ENCODE peak calls at places on chromosomes 16 and 17, in eight cellular contexts. H is C1 segment of cervical spinal cord; T is NCI-H510A treated with DMSO at 0.1 percent for 48 hours; Q is activated naive CD4-positive, alpha-beta T cell; L is effector CD4-positive, alpha-beta T cell; C is NCI-H774; Y is posterior cingulate gyrus; U is activated CD4-positive, CD25-positive, alpha-beta regulatory T cell. J is an unnamed sample.

GRCh38 chr16:49442805-49443204 is 69.2 kb downstream of the C16orf78 start:
- DNase-seq in H (no peak), T (no peak), Q (no peak), L (no peak), C (peak), Y (no peak), U (no peak), J (no peak)

GRCh38 chr16:58028168-58028455 is 2.6 kb downstream of the MMP15 start:
- DNase-seq in H (no peak), T (no peak), Q (no peak), L (no peak), C (no peak), Y (no peak), U (no peak), J (no peak)

GRCh38 chr16:85570213-85570734 is 42.8 kb upstream of the GSE1 start:
- DNase-seq in H (no peak), T (no peak), Q (no peak), L (no peak), C (no peak), Y (no peak), U (no peak), J (no peak)

GRCh38 chr16:79171504-79172240 is 428.9 kb downstream of the MAF start:
- DNase-seq in H (no peak), T (peak), Q (no peak), L (no peak), C (peak), Y (no peak), U (no peak), J (no peak)

GRCh38 chr16:50326835-50327465 is 41.8 kb downstream of the BRD7 start:
- DNase-seq in H (no peak), T (peak), Q (peak), L (peak), C (no peak), Y (no peak), U (peak), J (peak)

GRCh38 chr16:31676731-31677130 is 149.0 kb downstream of the AHSP start:
- DNase-seq in H (no peak), T (no peak), Q (no peak), L (no peak), C (no peak), Y (no peak), U (no peak), J (no peak)

GRCh38 chr17:48044851-48045250 is 3.3 kb upstream of the NFE2L1 start:
- DNase-seq in H (no peak), T (no peak), Q (no peak), L (no peak), C (no peak), Y (no peak), U (no peak), J (no peak)

GRCh38 chr16:75501359-75501758 is 6.1 kb upstream of the CHST6 start:
- DNase-seq in H (no peak), T (no peak), Q (no peak), L (no peak), C (no peak), Y (no peak), U (no peak), J (no peak)

GRCh38 chr17:65558683-65559311 is 2.7 kb downstream of the AXIN2 start:
- DNase-seq in H (no peak), T (no peak), Q (no peak), L (no peak), C (no peak), Y (no peak), U (no peak), J (no peak)

GRCh38 chr16:27335349-27336052 is 21.7 kb downstream of the IL4R start:
- DNase-seq in H (no peak), T (no peak), Q (no peak), L (no peak), C (no peak), Y (no peak), U (no peak), J (no peak)

GRCh38 chr17:954431-955164 is 25.0 kb downstream of the NXN start:
- DNase-seq in H (no peak), T (no peak), Q (no peak), L (no peak), C (no peak), Y (no peak), U (no peak), J (no peak)

GRCh38 chr17:69711504-69711903 is 297.0 kb downstream of the MAP2K6 start:
- DNase-seq in H (no peak), T (no peak), Q (no peak), L (no peak), C (peak), Y (no peak), U (no peak), J (no peak)

GRCh38 chr16:53413864-53414263 is 20.4 kb upstream of the RBL2 start:
- DNase-seq in H (no peak), T (no peak), Q (no peak), L (no peak), C (no peak), Y (no peak), U (no peak), J (no peak)

GRCh38 chr17:4235372-4236279 is 28.2 kb downstream of the ANKFY1 start:
- DNase-seq in H (no peak), T (no peak), Q (no peak), L (no peak), C (no peak), Y (no peak), U (no peak), J (no peak)

GRCh38 chr16:15672514-15673167 is 22.6 kb downstream of the NDE1 start:
- DNase-seq in H (peak), T (peak), Q (peak), L (peak), C (peak), Y (peak), U (peak), J (peak)

GRCh38 chr16:80576343-80576912 is 35.6 kb downstream of the DYNLRB2 start:
- DNase-seq in H (no peak), T (no peak), Q (no peak), L (no peak), C (no peak), Y (no peak), U (no peak), J (no peak)

GRCh38 chr17:42081516-42082129 is 16.6 kb downstream of the ZNF385C start:
- DNase-seq in H (no peak), T (no peak), Q (no peak), L (no peak), C (no peak), Y (no peak), U (no peak), J (no peak)

GRCh38 chr16:9225527-9226316 is 134.3 kb downstream of the HAPSTR1 start:
- DNase-seq in H (peak), T (no peak), Q (no peak), L (no peak), C (no peak), Y (no peak), U (no peak), J (no peak)